ENCODE peak calls at places on chromosomes 4 and X, in four cellular contexts. One of them, this sample, is unnamed.

GRCh38 chr4:104064650-104065577 is 345.1 kb upstream of the TACR3 start:
- DNase-seq in lower leg skin: no peak
- DNase-seq in HFF-Myc: no peak
- DNase-seq in prostate gland: peak
- DNase-seq in this sample: no peak

GRCh38 chr4:76090241-76090691 is 15.8 kb downstream of the ART3 start:
- DNase-seq in HFF-Myc: no peak
- DNase-seq in prostate gland: peak
- DNase-seq in lower leg skin: peak
- DNase-seq in this sample: peak

GRCh38 chr4:41681054-41681453 is 67.5 kb downstream of the PHOX2B start:
- DNase-seq in HFF-Myc: no peak
- DNase-seq in prostate gland: no peak
- DNase-seq in lower leg skin: no peak
- DNase-seq in this sample: no peak

GRCh38 chrX:24148535-24149345 is 789 bp upstream of the ZFX start:
- DNase-seq in prostate gland: no peak
- DNase-seq in lower leg skin: no peak
- DNase-seq in HFF-Myc: no peak
- DNase-seq in this sample: no peak

GRCh38 chr4:157221895-157222763 is 1.6 kb downstream of the GRIA2 start:
- DNase-seq in HFF-Myc: no peak
- DNase-seq in prostate gland: no peak
- DNase-seq in lower leg skin: no peak
- DNase-seq in this sample: no peak

GRCh38 chr4:1793940-1794808 is 1.1 kb downstream of the FGFR3 start:
- DNase-seq in HFF-Myc: no peak
- DNase-seq in lower leg skin: no peak
- DNase-seq in prostate gland: no peak
- DNase-seq in this sample: no peak

GRCh38 chr4:139913995-139914394 is 240.0 kb downstream of the MAML3 start:
- DNase-seq in HFF-Myc: no peak
- DNase-seq in prostate gland: no peak
- DNase-seq in lower leg skin: no peak
- DNase-seq in this sample: no peak

GRCh38 chrX:86078650-86079049 is 31.3 kb upstream of the CHM start:
- DNase-seq in HFF-Myc: no peak
- DNase-seq in prostate gland: no peak
- DNase-seq in lower leg skin: no peak
- DNase-seq in this sample: no peak

GRCh38 chr4:147853706-147854105 is 121.8 kb downstream of the ARHGAP10 start:
- DNase-seq in HFF-Myc: peak
- DNase-seq in prostate gland: no peak
- DNase-seq in lower leg skin: no peak
- DNase-seq in this sample: no peak

GRCh38 chr4:41207330-41207831 is 7.0 kb downstream of the APBB2 start:
- DNase-seq in prostate gland: no peak
- DNase-seq in lower leg skin: no peak
- DNase-seq in HFF-Myc: no peak
- DNase-seq in this sample: no peak

GRCh38 chrX:57900961-57901360 is 9.3 kb downstream of the ZXDA start:
- DNase-seq in HFF-Myc: no peak
- DNase-seq in prostate gland: no peak
- DNase-seq in lower leg skin: no peak
- DNase-seq in this sample: no peak

GRCh38 chrX:50865311-50865710 is 45.2 kb upstream of the BMP15 start:
- DNase-seq in HFF-Myc: no peak
- DNase-seq in lower leg skin: no peak
- DNase-seq in prostate gland: no peak
- DNase-seq in this sample: no peak

GRCh38 chr4:7348946-7349900 is 85.5 kb downstream of the PSAPL1 start:
- DNase-seq in prostate gland: no peak
- DNase-seq in HFF-Myc: no peak
- DNase-seq in lower leg skin: no peak
- DNase-seq in this sample: no peak

GRCh38 chr4:153781717-153782416 is 7.0 kb downstream of the SFRP2 start:
- DNase-seq in lower leg skin: no peak
- DNase-seq in prostate gland: no peak
- DNase-seq in HFF-Myc: peak
- DNase-seq in this sample: no peak

GRCh38 chrX:57964975-57965374 is 54.7 kb upstream of the ZXDA start:
- DNase-seq in HFF-Myc: no peak
- DNase-seq in prostate gland: no peak
- DNase-seq in lower leg skin: no peak
- DNase-seq in this sample: no peak

GRCh38 chrX:53255738-53256191 is 25.6 kb downstream of the IQSEC2 start:
- DNase-seq in prostate gland: no peak
- DNase-seq in HFF-Myc: no peak
- DNase-seq in lower leg skin: no peak
- DNase-seq in this sample: no peak

GRCh38 chr4:84796388-84796787 is 170.1 kb downstream of the WDFY3 start:
- DNase-seq in lower leg skin: no peak
- DNase-seq in HFF-Myc: no peak
- DNase-seq in prostate gland: no peak
- DNase-seq in this sample: no peak

GRCh38 chr4:76692761-76693160 is 205.2 kb downstream of the SOWAHB start:
- DNase-seq in prostate gland: no peak
- DNase-seq in HFF-Myc: no peak
- DNase-seq in lower leg skin: no peak
- DNase-seq in this sample: no peak

GRCh38 chr4:37530451-37530850 is 155.7 kb downstream of the RELL1 start:
- DNase-seq in HFF-Myc: no peak
- DNase-seq in prostate gland: no peak
- DNase-seq in lower leg skin: no peak
- DNase-seq in this sample: no peak

GRCh38 chr4:37522996-37523395 is 163.2 kb downstream of the RELL1 start:
- DNase-seq in prostate gland: no peak
- DNase-seq in HFF-Myc: no peak
- DNase-seq in lower leg skin: no peak
- DNase-seq in this sample: no peak

GRCh38 chr4:37524267-37524666 is 161.9 kb downstream of the RELL1 start:
- DNase-seq in lower leg skin: no peak
- DNase-seq in HFF-Myc: no peak
- DNase-seq in prostate gland: no peak
- DNase-seq in this sample: no peak

GRCh38 chr4:37531156-37531555 is 155.0 kb downstream of the RELL1 start:
- DNase-seq in lower leg skin: no peak
- DNase-seq in prostate gland: no peak
- DNase-seq in HFF-Myc: no peak
- DNase-seq in this sample: no peak

GRCh38 chr4:37528161-37528560 is 158.0 kb downstream of the RELL1 start:
- DNase-seq in lower leg skin: no peak
- DNase-seq in prostate gland: peak
- DNase-seq in HFF-Myc: no peak
- DNase-seq in this sample: no peak
- TF ChIP-seq CTCF in lower leg skin: no peak
- TF ChIP-seq CTCF in prostate gland: no peak
- TF ChIP-seq CTCF in HFF-Myc: no peak
- TF ChIP-seq CTCF in this sample: no peak

DNA sequence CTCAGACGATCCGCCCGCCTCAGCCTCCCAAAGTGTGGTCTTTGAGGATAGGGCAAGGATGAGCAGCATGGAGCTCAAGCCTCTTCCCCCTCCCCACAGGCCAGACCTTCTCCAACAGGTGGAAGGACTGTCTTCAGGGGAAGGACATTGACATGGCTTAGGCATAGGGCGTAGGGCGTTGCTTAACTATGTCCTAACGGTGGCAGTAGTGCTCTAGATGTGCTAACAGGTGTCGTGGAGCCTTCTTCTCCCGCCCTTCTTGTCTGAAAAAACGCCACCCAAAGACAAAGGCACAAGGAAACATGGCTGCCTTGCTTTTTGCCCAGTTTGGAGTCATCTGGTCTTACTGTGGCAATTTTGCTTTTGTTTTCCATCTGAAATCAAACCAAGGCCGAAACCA is 219.8 kb downstream of the OR13H1 start:
- DNase-seq in lower leg skin: no peak
- DNase-seq in prostate gland: no peak
- DNase-seq in HFF-Myc: no peak
- DNase-seq in this sample: peak
- TF ChIP-seq CTCF in lower leg skin: no peak
- TF ChIP-seq CTCF in prostate gland: no peak
- TF ChIP-seq CTCF in HFF-Myc: no peak
- TF ChIP-seq CTCF in this sample: peak

GRCh38 chrX:84907324-84907946 is 96.2 kb upstream of the APOOL start:
- DNase-seq in HFF-Myc: no peak
- DNase-seq in lower leg skin: no peak
- DNase-seq in prostate gland: no peak
- DNase-seq in this sample: no peak
- TF ChIP-seq CTCF in HFF-Myc: no peak
- TF ChIP-seq CTCF in lower leg skin: no peak
- TF ChIP-seq CTCF in prostate gland: peak
- TF ChIP-seq CTCF in this sample: no peak

DNA sequence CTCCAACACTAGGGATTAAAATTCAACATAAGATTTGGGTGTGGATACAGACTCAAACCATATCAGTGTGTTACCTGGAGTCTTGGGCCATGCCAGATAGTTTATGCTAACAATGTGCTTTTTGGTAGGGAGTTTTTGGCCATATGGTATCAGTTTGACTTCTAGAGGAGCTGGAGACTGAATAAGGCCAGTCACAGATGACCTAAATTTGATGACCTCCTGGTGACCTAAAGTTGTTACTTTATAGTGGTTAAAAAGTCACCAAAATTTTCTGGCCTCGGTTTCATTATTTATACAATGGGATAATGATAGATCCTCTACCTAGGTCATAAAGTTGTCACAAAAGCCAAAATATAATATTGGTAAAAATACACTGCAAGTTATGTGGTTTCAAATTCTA is 877.1 kb downstream of the RAPGEF2 start:
- DNase-seq in prostate gland: no peak
- DNase-seq in lower leg skin: no peak
- DNase-seq in HFF-Myc: no peak
- DNase-seq in this sample: no peak
- TF ChIP-seq CTCF in prostate gland: no peak
- TF ChIP-seq CTCF in lower leg skin: no peak
- TF ChIP-seq CTCF in HFF-Myc: no peak
- TF ChIP-seq CTCF in this sample: no peak

GRCh38 chrX:27619975-27620374 is 29.8 kb downstream of the DCAF8L2 start:
- DNase-seq in lower leg skin: no peak
- DNase-seq in prostate gland: no peak
- DNase-seq in HFF-Myc: no peak
- DNase-seq in this sample: no peak
- TF ChIP-seq CTCF in lower leg skin: no peak
- TF ChIP-seq CTCF in prostate gland: no peak
- TF ChIP-seq CTCF in HFF-Myc: no peak
- TF ChIP-seq CTCF in this sample: peak

GRCh38 chr4:187175197-187175596 is 451.5 kb upstream of the FAT1 start:
- DNase-seq in lower leg skin: no peak
- DNase-seq in prostate gland: no peak
- DNase-seq in HFF-Myc: no peak
- DNase-seq in this sample: no peak
- TF ChIP-seq CTCF in lower leg skin: no peak
- TF ChIP-seq CTCF in prostate gland: no peak
- TF ChIP-seq CTCF in HFF-Myc: no peak
- TF ChIP-seq CTCF in this sample: no peak

GRCh38 chrX:143648705-143649104 is 12.8 kb upstream of the SLITRK4 start:
- DNase-seq in prostate gland: no peak
- DNase-seq in HFF-Myc: no peak
- DNase-seq in lower leg skin: no peak
- DNase-seq in this sample: no peak
- TF ChIP-seq CTCF in prostate gland: no peak
- TF ChIP-seq CTCF in HFF-Myc: no peak
- TF ChIP-seq CTCF in lower leg skin: no peak
- TF ChIP-seq CTCF in this sample: peak

This sample was measured in GM06990.